ENCODE peak calls at places on chromosomes 7 and 10, in eight cellular contexts. S is stomach; B is upper lobe of right lung; G is neural progenitor cell; C is CD4-positive, alpha-beta memory T cell; W is PC-9; L is left lung; Y is vagina. M is an unnamed sample. For H3K4me1 and H3K9me3, the result is how much of the 10 kb centered on the place peaks cover.

GRCh38 chr10:117710181-117710798 is 167.7 kb downstream of the EMX2 start:
- DNase-seq in S (no peak), B (no peak), G (no peak), C (no peak), W (no peak), L (no peak), Y (no peak), M (no peak)

GRCh38 chr7:110944448-110944847 is 146.5 kb upstream of the LRRN3 start:
- DNase-seq in S (no peak), B (no peak), G (no peak), C (no peak), W (no peak), L (no peak), Y (no peak), M (no peak)

GRCh38 chr10:116850058-116850611 is 836 bp downstream of the ENO4 start:
- DNase-seq in S (no peak), B (no peak), G (no peak), C (no peak), W (no peak), L (no peak), Y (no peak), M (no peak)

GRCh38 chr10:72354356-72355213 is at the start of gene DNAJB12:
- DNase-seq in S (peak), B (peak), G (peak), C (peak), W (peak), L (peak), Y (no peak), M (peak)

GRCh38 chr10:11016959-11017574 is 605 bp upstream of the CELF2 start:
- DNase-seq in S (no peak), B (no peak), G (no peak), C (peak), W (no peak), L (no peak), Y (no peak), M (no peak)

GRCh38 chr10:90062786-90063185 is 361.4 kb downstream of the KIF20B start:
- DNase-seq in S (no peak), B (no peak), G (no peak), C (no peak), W (no peak), L (no peak), Y (no peak), M (no peak)

GRCh38 chr10:26430641-26431163 is 7.4 kb upstream of the APBB1IP start:
- DNase-seq in S (no peak), B (no peak), G (no peak), C (peak), W (no peak), L (no peak), Y (no peak), M (peak)

GRCh38 chr10:77082601-77083252 is 554.9 kb downstream of the KCNMA1 start:
- DNase-seq in S (no peak), B (no peak), G (peak), C (no peak), W (no peak), L (no peak), Y (no peak), M (no peak)

GRCh38 chr10:132841254-132841975 is 55.5 kb upstream of the NKX6-2 start:
- DNase-seq in S (no peak), B (peak), G (no peak), C (no peak), W (no peak), L (peak), Y (no peak), M (no peak)

GRCh38 chr7:121331574-121331973 is 2.8 kb downstream of the WNT16 start:
- DNase-seq in S (no peak), B (no peak), G (no peak), C (no peak), W (no peak), L (peak), Y (no peak), M (no peak)

GRCh38 chr7:141593134-141593533 is 41.9 kb downstream of the AGK start:
- DNase-seq in S (no peak), B (no peak), G (no peak), C (no peak), W (no peak), L (no peak), Y (no peak), M (no peak)

GRCh38 chr10:63666836-63667383 is 145.7 kb downstream of the REEP3 start:
- DNase-seq in S (no peak), B (no peak), G (no peak), C (no peak), W (peak), L (no peak), Y (no peak), M (no peak)

GRCh38 chr7:132584796-132585494 is 8.7 kb upstream of the PLXNA4 start:
- DNase-seq in S (no peak), B (no peak), G (no peak), C (no peak), W (no peak), L (no peak), Y (peak), M (no peak)

GRCh38 chr7:138979226-138979979 is 1.8 kb downstream of the KIAA1549 start:
- DNase-seq in S (no peak), B (no peak), G (no peak), C (peak), W (peak), L (no peak), Y (no peak), M (no peak)
- H3K4me1 ChIP-seq in S (under half), B (under half), G (under half), C (under half), W (under half), L (under half), Y (under half), M (under half)

GRCh38 chr7:77693830-77694583 is 2.3 kb upstream of the RSBN1L start:
- DNase-seq in S (no peak), B (no peak), G (no peak), C (no peak), W (no peak), L (no peak), Y (no peak), M (no peak)
- H3K4me3 ChIP-seq in S (peak), B (peak), G (peak), C (no peak), W (no peak), L (peak), Y (no peak), M (no peak)

GRCh38 chr7:158344706-158345300 is 242.8 kb downstream of the PTPRN2 start:
- DNase-seq in S (no peak), B (no peak), G (no peak), C (no peak), W (no peak), L (no peak), Y (peak), M (no peak)

GRCh38 chr7:158345731-158346130 is 241.9 kb downstream of the PTPRN2 start:
- DNase-seq in S (no peak), B (no peak), G (no peak), C (no peak), W (no peak), L (no peak), Y (peak), M (no peak)

GRCh38 chr7:158348446-158348845 is 239.2 kb downstream of the PTPRN2 start:
- DNase-seq in S (no peak), B (no peak), G (no peak), C (no peak), W (no peak), L (no peak), Y (peak), M (no peak)

GRCh38 chr7:158343936-158344455 is 243.6 kb downstream of the PTPRN2 start:
- DNase-seq in S (no peak), B (no peak), G (no peak), C (no peak), W (no peak), L (no peak), Y (peak), M (no peak)

DNA sequence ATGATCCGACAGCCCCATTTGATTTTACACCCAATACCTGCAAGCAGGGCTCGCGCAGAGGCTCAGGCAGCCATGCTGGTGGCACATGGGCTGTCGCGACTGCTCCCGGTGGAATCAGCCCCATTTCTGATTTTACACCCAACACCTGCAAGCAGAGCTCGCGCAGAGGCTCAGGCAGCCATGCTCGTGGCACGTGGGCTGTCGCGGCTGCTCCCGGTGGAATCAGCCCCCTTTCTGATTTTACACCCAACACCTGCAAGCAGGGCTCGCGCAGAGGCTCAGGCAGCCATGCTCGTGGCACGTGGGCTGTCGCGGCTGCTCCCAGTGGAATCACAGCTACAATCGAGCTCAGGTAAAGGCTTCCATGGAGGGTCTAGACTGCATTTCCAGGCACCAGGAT is 244.1 kb downstream of the PTPRN2 start:
- DNase-seq in S (no peak), B (no peak), G (no peak), C (no peak), W (no peak), L (no peak), Y (peak), M (no peak)
- H3K9me3 ChIP-seq in S (under half), B (under half), G (under half), C (under half), W (under half), L (under half), Y (under half), M (under half)

DNA sequence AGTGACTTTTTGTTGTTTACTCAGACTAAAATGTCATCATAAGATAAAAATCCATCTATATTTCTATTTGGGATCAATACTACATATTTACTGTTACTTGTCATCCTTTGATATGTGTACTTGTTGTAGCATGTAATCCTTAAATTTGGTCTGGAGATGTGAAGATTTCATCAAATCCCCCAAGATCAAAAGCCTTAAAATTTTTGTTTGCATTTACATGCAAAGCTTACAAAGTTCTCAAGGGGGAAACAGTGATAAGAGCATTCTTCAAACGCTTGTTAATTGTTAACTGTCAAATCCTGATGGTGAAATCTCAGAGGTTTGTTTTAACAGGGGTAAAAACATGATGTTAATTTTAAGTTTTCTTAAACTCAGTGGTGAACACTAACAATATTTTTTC is 84.9 kb upstream of the SKAP2 start:
- DNase-seq in S (no peak), B (no peak), G (no peak), C (no peak), W (no peak), L (no peak), Y (no peak), M (no peak)
- H3K4me1 ChIP-seq in S (under half), B (under half), G (under half), C (under half), W (under half), L (under half), Y (under half), M (under half)

GRCh38 chr10:80449545-80449944 is 4.6 kb upstream of the TSPAN14 start:
- DNase-seq in S (no peak), B (no peak), G (no peak), C (no peak), W (no peak), L (no peak), Y (no peak), M (no peak)
- H3K4me3 ChIP-seq in S (no peak), B (no peak), G (no peak), C (no peak), W (no peak), L (no peak), Y (no peak), M (no peak)

GRCh38 chr7:64628721-64629120 is 37.2 kb upstream of the ZNF107 start:
- DNase-seq in S (no peak), B (no peak), G (no peak), C (no peak), W (no peak), L (no peak), Y (no peak), M (no peak)
- H3K9me3 ChIP-seq in S (under half), B (under half), G (under half), C (under half), W (under half), L (under half), Y (under half), M (under half)

GRCh38 chr7:874036-874749 is 2.2 kb upstream of the GET4 start:
- DNase-seq in S (no peak), B (no peak), G (no peak), C (no peak), W (no peak), L (peak), Y (no peak), M (no peak)
- H3K4me1 ChIP-seq in S (under half), B (under half), G (under half), C (under half), W (under half), L (under half), Y (under half), M (under half)

GRCh38 chr7:158262284-158263109 is 325.1 kb downstream of the PTPRN2 start:
- DNase-seq in S (no peak), B (no peak), G (no peak), C (no peak), W (no peak), L (no peak), Y (no peak), M (no peak)
- H3K4me3 ChIP-seq in S (no peak), B (no peak), G (no peak), C (no peak), W (no peak), L (no peak), Y (no peak), M (no peak)

GRCh38 chr7:56537952-56538351 is 421.7 kb upstream of the NUPR2 start:
- DNase-seq in S (no peak), B (no peak), G (no peak), C (no peak), W (no peak), L (peak), Y (no peak), M (no peak)
- H3K9me3 ChIP-seq in S (half or more), B (under half), G (under half), C (under half), W (under half), L (half or more), Y (under half), M (under half)

M was measured in CD4-positive, CD25-positive, alpha-beta regulatory T cell.